ENCODE peak calls at places on chromosomes 4 and X, in eight cellular contexts. A, I, M, T, S, P, F and C are unnamed samples.

GRCh38 chr4:133581971-133582619 is 433.0 kb downstream of the PCDH10 start:
- DNase-seq in A (no peak), I (no peak), M (no peak), T (no peak), S (no peak), P (no peak), F (no peak), C (no peak)

GRCh38 chr4:12729384-12729783 is 754.8 kb downstream of the RAB28 start:
- DNase-seq in A (no peak), I (peak), M (no peak), T (no peak), S (no peak), P (no peak), F (no peak), C (no peak)

GRCh38 chr4:37999000-37999745 is 39.0 kb downstream of the PTTG2 start:
- DNase-seq in A (no peak), I (no peak), M (peak), T (no peak), S (no peak), P (no peak), F (no peak), C (no peak)

GRCh38 chr4:109043286-109043685 is 259.2 kb downstream of the COL25A1 start:
- DNase-seq in A (no peak), I (no peak), M (no peak), T (no peak), S (no peak), P (no peak), F (no peak), C (no peak)

GRCh38 chrX:44871114-44871645 is 1.8 kb upstream of the KDM6A start:
- DNase-seq in A (no peak), I (no peak), M (no peak), T (no peak), S (no peak), P (no peak), F (no peak), C (no peak)

GRCh38 chrX:129653985-129654651 is 638 bp downstream of the APLN start:
- DNase-seq in A (peak), I (no peak), M (peak), T (peak), S (peak), P (no peak), F (no peak), C (no peak)

GRCh38 chr4:20552004-20552403 is 148.3 kb upstream of the PACRGL start:
- DNase-seq in A (no peak), I (no peak), M (no peak), T (no peak), S (no peak), P (no peak), F (no peak), C (no peak)

GRCh38 chr4:125736057-125736456 is 421.3 kb downstream of the FAT4 start:
- DNase-seq in A (no peak), I (no peak), M (no peak), T (no peak), S (no peak), P (no peak), F (no peak), C (no peak)

GRCh38 chr4:7256989-7257810 is 64.9 kb downstream of the SORCS2 start:
- DNase-seq in A (no peak), I (no peak), M (no peak), T (peak), S (no peak), P (no peak), F (no peak), C (no peak)

GRCh38 chrX:50905334-50905733 is 5.2 kb upstream of the BMP15 start:
- DNase-seq in A (peak), I (no peak), M (peak), T (no peak), S (peak), P (no peak), F (no peak), C (no peak)

GRCh38 chrX:153857348-153857903 is 27.1 kb upstream of the PDZD4 start:
- DNase-seq in A (peak), I (no peak), M (peak), T (no peak), S (no peak), P (no peak), F (no peak), C (no peak)

GRCh38 chr4:121776610-121777401 is 11.8 kb upstream of the SMIM43 start:
- DNase-seq in A (no peak), I (no peak), M (no peak), T (no peak), S (no peak), P (no peak), F (no peak), C (no peak)

GRCh38 chrX:40736170-40736505 is 796 bp upstream of the MED14 start:
- DNase-seq in A (no peak), I (no peak), M (peak), T (no peak), S (no peak), P (no peak), F (no peak), C (no peak)

GRCh38 chrX:2710496-2710895 is 19.4 kb downstream of the CD99 start:
- DNase-seq in A (peak), I (no peak), M (no peak), T (no peak), S (no peak), P (no peak), F (no peak), C (no peak)

GRCh38 chr4:24979554-24979953 is 51.2 kb downstream of the LGI2 start:
- DNase-seq in A (no peak), I (no peak), M (no peak), T (peak), S (no peak), P (no peak), F (no peak), C (no peak)

GRCh38 chrX:10254746-10255145 is 98.0 kb downstream of the CLCN4 start:
- DNase-seq in A (no peak), I (no peak), M (no peak), T (no peak), S (no peak), P (no peak), F (no peak), C (no peak)

GRCh38 chr4:10013722-10014121 is 7.6 kb downstream of the SLC2A9 start:
- DNase-seq in A (peak), I (no peak), M (peak), T (no peak), S (peak), P (no peak), F (no peak), C (no peak)

GRCh38 chr4:152109585-152110509 is 349.0 kb upstream of the GATB start:
- DNase-seq in A (no peak), I (no peak), M (no peak), T (no peak), S (no peak), P (no peak), F (no peak), C (no peak)

GRCh38 chr4:125317526-125317880 is 2.7 kb downstream of the FAT4 start:
- DNase-seq in A (no peak), I (peak), M (no peak), T (no peak), S (peak), P (no peak), F (no peak), C (no peak)

GRCh38 chr4:1058198-1058996 is 47.0 kb downstream of the FGFRL1 start:
- DNase-seq in A (no peak), I (no peak), M (no peak), T (peak), S (no peak), P (no peak), F (no peak), C (no peak)

GRCh38 chrX:34734383-34734782 is 77.3 kb upstream of the TMEM47 start:
- DNase-seq in A (no peak), I (peak), M (no peak), T (no peak), S (no peak), P (no peak), F (no peak), C (no peak)